ENCODE peak calls at places on chromosomes 13 and 19, in five cellular contexts. One of them, this sample, is unnamed.

GRCh38 chr13:93476175-93476574 is 249.6 kb downstream of the GPC6 start:
- DNase-seq in PC-9: peak; percentile 1
- DNase-seq in GM23338: no peak
- DNase-seq in SK-N-SH: no peak
- DNase-seq in MM.1S: no peak
- DNase-seq in this sample: peak; percentile 82

GRCh38 chr19:35013820-35014754 is 14.0 kb downstream of the GRAMD1A start:
- DNase-seq in PC-9: no peak
- DNase-seq in GM23338: no peak
- DNase-seq in SK-N-SH: peak; percentile 27
- DNase-seq in MM.1S: no peak
- DNase-seq in this sample: no peak

GRCh38 chr19:16895467-16896097 is 6.8 kb downstream of the F2RL3 start:
- DNase-seq in PC-9: no peak
- DNase-seq in GM23338: no peak
- DNase-seq in SK-N-SH: no peak
- DNase-seq in MM.1S: no peak
- DNase-seq in this sample: no peak

GRCh38 chr13:72514141-72514540 is 213.3 kb downstream of the MZT1 start:
- DNase-seq in PC-9: no peak
- DNase-seq in GM23338: no peak
- DNase-seq in SK-N-SH: no peak
- DNase-seq in MM.1S: no peak
- DNase-seq in this sample: no peak

GRCh38 chr13:25847635-25848616 is 203.9 kb downstream of the SHISA2 start:
- DNase-seq in PC-9: no peak
- DNase-seq in GM23338: peak; percentile 26
- DNase-seq in SK-N-SH: peak; percentile 71
- DNase-seq in MM.1S: peak; percentile 51
- DNase-seq in this sample: no peak

GRCh38 chr13:43383488-43384165 is 360.2 kb downstream of the DNAJC15 start:
- DNase-seq in PC-9: no peak
- DNase-seq in GM23338: no peak
- DNase-seq in SK-N-SH: no peak
- DNase-seq in MM.1S: no peak
- DNase-seq in this sample: no peak

GRCh38 chr19:51793994-51794393 is 963 bp upstream of the FPR3 start:
- DNase-seq in PC-9: no peak
- DNase-seq in GM23338: no peak
- DNase-seq in SK-N-SH: no peak
- DNase-seq in MM.1S: no peak
- DNase-seq in this sample: no peak

GRCh38 chr19:50513746-50514345 is at the start of gene ASPDH:
- DNase-seq in PC-9: no peak
- DNase-seq in GM23338: no peak
- DNase-seq in SK-N-SH: peak; percentile 67
- DNase-seq in MM.1S: no peak
- DNase-seq in this sample: no peak

GRCh38 chr13:35964764-35965163 is 166.4 kb downstream of the DCLK1 start:
- DNase-seq in PC-9: no peak
- DNase-seq in GM23338: no peak
- DNase-seq in SK-N-SH: no peak
- DNase-seq in MM.1S: no peak
- DNase-seq in this sample: peak; percentile 6

GRCh38 chr19:48206402-48207093 is 36.1 kb downstream of the ZSWIM9 start:
- DNase-seq in PC-9: no peak
- DNase-seq in GM23338: no peak
- DNase-seq in SK-N-SH: no peak
- DNase-seq in MM.1S: no peak
- DNase-seq in this sample: no peak

GRCh38 chr19:19217110-19217509 is 5.4 kb downstream of the NCAN start:
- DNase-seq in PC-9: peak; percentile 15
- DNase-seq in GM23338: peak; percentile 90
- DNase-seq in SK-N-SH: peak; percentile 66
- DNase-seq in MM.1S: peak; percentile 38
- DNase-seq in this sample: peak; percentile 64

GRCh38 chr19:5147971-5148793 is 179.3 kb downstream of the KDM4B start:
- DNase-seq in PC-9: no peak
- DNase-seq in GM23338: no peak
- DNase-seq in SK-N-SH: no peak
- DNase-seq in MM.1S: no peak
- DNase-seq in this sample: no peak

GRCh38 chr19:1106841-1107654 is 3.3 kb downstream of the GPX4 start:
- DNase-seq in PC-9: peak; percentile 59
- DNase-seq in GM23338: peak; percentile 62
- DNase-seq in SK-N-SH: no peak
- DNase-seq in MM.1S: no peak
- DNase-seq in this sample: peak; percentile 60

GRCh38 chr19:17404015-17404414 is 1.4 kb downstream of the BST2 start:
- DNase-seq in PC-9: no peak
- DNase-seq in GM23338: peak; percentile 57
- DNase-seq in SK-N-SH: no peak
- DNase-seq in MM.1S: no peak
- DNase-seq in this sample: no peak

GRCh38 chr13:45621950-45622349 is 6.4 kb upstream of the ERICH6B start:
- DNase-seq in PC-9: no peak
- DNase-seq in GM23338: peak; percentile 80
- DNase-seq in SK-N-SH: no peak
- DNase-seq in MM.1S: no peak
- DNase-seq in this sample: no peak

GRCh38 chr19:3670796-3671679 is 29.2 kb downstream of the PIP5K1C start:
- DNase-seq in PC-9: no peak
- DNase-seq in GM23338: no peak
- DNase-seq in SK-N-SH: no peak
- DNase-seq in MM.1S: no peak
- DNase-seq in this sample: no peak

GRCh38 chr13:107205318-107206112 is 637.6 kb upstream of the ARGLU1 start:
- DNase-seq in PC-9: peak; percentile 58
- DNase-seq in GM23338: peak; percentile 75
- DNase-seq in SK-N-SH: peak; percentile 71
- DNase-seq in MM.1S: peak; percentile 57
- DNase-seq in this sample: peak; percentile 60

GRCh38 chr13:91042870-91043269 is 304.6 kb upstream of the MIR17HG start:
- DNase-seq in PC-9: no peak
- DNase-seq in GM23338: no peak
- DNase-seq in SK-N-SH: no peak
- DNase-seq in MM.1S: no peak
- DNase-seq in this sample: no peak

GRCh38 chr13:39266426-39266825 is 228.2 kb downstream of the NHLRC3 start:
- DNase-seq in PC-9: no peak
- DNase-seq in GM23338: no peak
- DNase-seq in SK-N-SH: no peak
- DNase-seq in MM.1S: no peak
- DNase-seq in this sample: peak; percentile 25

GRCh38 chr13:24745861-24746617 is 17.9 kb upstream of the RNF17 start:
- DNase-seq in PC-9: no peak
- DNase-seq in GM23338: peak; percentile 43
- DNase-seq in SK-N-SH: no peak
- DNase-seq in MM.1S: no peak
- DNase-seq in this sample: no peak

GRCh38 chr13:33764716-33765115 is 53.2 kb upstream of the RFC3 start:
- DNase-seq in PC-9: no peak
- DNase-seq in GM23338: no peak
- DNase-seq in SK-N-SH: no peak
- DNase-seq in MM.1S: no peak
- DNase-seq in this sample: peak; percentile 18

GRCh38 chr19:53192771-53193533 is at the start of gene ZNF665:
- DNase-seq in PC-9: peak; percentile 81
- DNase-seq in GM23338: peak; percentile 95
- DNase-seq in SK-N-SH: peak; percentile 92
- DNase-seq in MM.1S: no peak
- DNase-seq in this sample: peak; percentile 76

GRCh38 chr13:112444001-112444311 is 67.8 kb downstream of the SPACA7 start:
- DNase-seq in PC-9: peak; percentile 70
- DNase-seq in GM23338: peak; percentile 90
- DNase-seq in SK-N-SH: peak; percentile 88
- DNase-seq in MM.1S: peak; percentile 54
- DNase-seq in this sample: peak; percentile 72

GRCh38 chr13:50357586-50358118 is 342.4 kb downstream of the KCNRG start:
- DNase-seq in PC-9: peak; percentile 67
- DNase-seq in GM23338: no peak
- DNase-seq in SK-N-SH: no peak
- DNase-seq in MM.1S: no peak
- DNase-seq in this sample: peak; percentile 90

GRCh38 chr13:51764184-51765141 is 39.5 kb downstream of the DHRS12 start:
- DNase-seq in PC-9: no peak
- DNase-seq in GM23338: no peak
- DNase-seq in SK-N-SH: no peak
- DNase-seq in MM.1S: peak; percentile 68
- DNase-seq in this sample: peak; percentile 51

DNA sequence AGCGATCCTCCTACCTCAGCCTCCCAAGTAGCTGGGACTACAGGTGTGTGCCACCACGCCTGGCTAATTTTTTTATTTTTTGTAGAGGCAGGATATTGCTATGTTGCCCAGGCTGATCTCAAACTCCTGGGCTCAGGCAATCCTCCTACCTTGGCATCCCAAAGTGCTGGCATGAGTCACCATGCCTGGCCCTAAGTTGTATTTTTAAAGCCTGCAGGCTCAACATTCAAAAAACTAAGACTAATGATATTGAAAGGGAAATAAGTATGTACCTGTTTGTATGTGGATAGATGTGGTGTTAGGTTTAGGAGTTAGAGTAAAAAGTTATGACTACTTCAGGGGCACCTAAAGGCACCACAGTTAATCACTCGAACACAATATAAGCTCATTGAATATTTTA is 5.4 kb upstream of the IPO5 start:
- DNase-seq in PC-9: no peak
- DNase-seq in GM23338: no peak
- DNase-seq in SK-N-SH: no peak
- DNase-seq in MM.1S: no peak
- DNase-seq in this sample: peak; percentile 65
- H3K9me2 ChIP-seq in PC-9: no peaks in the 10 kb centered on the region
- H3K9me2 ChIP-seq in GM23338: no peaks in the 10 kb centered on the region
- H3K9me2 ChIP-seq in SK-N-SH: no peaks in the 10 kb centered on the region
- H3K9me2 ChIP-seq in MM.1S: no peaks in the 10 kb centered on the region
- H3K9me2 ChIP-seq in this sample: no peaks in the 10 kb centered on the region

DNA sequence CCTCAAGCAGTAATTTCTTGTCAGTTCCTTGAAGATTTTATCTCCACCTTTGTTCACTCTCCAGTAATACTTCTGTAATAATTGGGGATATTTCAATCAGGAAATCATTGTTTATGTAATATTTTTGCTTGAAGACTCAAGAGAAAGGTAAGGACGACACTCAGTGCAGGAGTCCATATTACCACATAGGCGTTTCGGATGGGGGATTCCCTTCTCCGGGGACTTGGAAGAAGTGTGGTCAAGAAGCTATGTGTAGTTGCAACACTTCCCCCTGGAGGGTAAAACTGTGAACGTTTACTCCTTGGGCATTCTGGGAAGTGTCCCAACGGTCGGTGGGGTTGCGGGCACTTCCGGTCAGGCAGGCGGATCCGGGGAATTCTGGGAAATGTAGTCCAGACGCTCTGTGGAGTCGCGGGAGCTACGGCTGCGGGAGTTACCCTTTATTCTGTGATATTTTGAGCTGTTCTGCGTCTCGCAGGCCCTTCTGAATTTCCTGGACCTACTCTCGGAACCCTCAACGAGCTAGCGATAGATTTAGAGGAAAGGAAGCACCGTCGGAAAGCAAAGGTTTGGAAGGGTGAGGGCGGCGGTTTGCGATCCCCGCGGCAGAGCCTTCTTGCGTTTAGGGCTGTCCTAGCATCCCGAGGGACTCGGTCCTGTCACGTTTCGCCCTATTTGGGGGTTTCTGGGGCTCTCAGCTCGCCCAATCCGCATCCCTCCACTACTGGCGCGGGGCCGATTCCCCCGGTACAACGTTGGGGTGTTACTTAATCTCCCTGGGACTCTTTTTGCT is at the start of gene ZNF221:
- DNase-seq in PC-9: peak; percentile 76
- DNase-seq in GM23338: peak; percentile 99
- DNase-seq in SK-N-SH: peak; percentile 87
- DNase-seq in MM.1S: peak; percentile 90
- DNase-seq in this sample: peak; percentile 93
- TF ChIP-seq CTCF in PC-9: no peak
- TF ChIP-seq CTCF in GM23338: peak; percentile 55
- TF ChIP-seq CTCF in SK-N-SH: peak; percentile 43
- TF ChIP-seq CTCF in MM.1S: peak; percentile 45
- TF ChIP-seq CTCF in this sample: peak; percentile 53

DNA sequence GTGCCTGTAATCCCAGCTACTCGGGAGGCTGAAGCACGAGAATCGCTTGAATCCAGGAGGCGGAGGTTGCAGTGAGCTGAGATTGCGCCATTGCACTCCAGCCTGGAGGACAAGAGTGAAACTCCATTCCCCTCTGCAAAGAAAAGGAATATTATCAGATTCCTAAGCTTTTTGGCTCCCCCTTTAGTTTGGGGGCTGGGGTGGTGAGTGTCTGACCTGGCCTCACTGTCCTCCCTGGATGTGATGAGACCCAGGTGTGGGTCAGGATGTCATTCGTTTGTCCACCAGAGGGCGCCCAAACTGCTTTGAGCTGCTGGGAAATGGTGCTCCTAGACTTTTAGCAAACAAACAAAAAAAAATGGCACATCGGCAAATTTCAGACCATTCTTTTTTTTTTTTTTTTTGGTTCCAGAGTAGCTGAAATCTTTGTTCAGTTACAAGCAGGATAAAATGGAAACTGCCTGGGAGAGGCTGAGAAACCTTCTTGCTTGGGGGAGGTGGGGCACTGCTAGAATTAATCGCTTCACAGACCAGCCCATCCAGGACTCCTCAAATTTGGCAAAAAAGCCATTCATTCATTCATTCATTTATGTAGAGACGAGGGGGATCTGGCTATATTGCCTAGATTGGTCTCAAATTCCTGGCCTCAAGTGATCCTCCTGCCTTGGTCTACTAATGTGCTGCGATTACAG is 29.4 kb downstream of the SPC24 start:
- DNase-seq in PC-9: peak; percentile 72
- DNase-seq in GM23338: peak; percentile 92
- DNase-seq in SK-N-SH: peak; percentile 82
- DNase-seq in MM.1S: peak; percentile 77
- DNase-seq in this sample: peak; percentile 87
- H3F3A ChIP-seq in PC-9: peaks cover 96% of the 10 kb centered on the region
- H3F3A ChIP-seq in GM23338: peaks cover 79% of the 10 kb centered on the region
- H3F3A ChIP-seq in SK-N-SH: peaks cover 12% of the 10 kb centered on the region
- H3F3A ChIP-seq in MM.1S: peaks cover 28% of the 10 kb centered on the region
- H3F3A ChIP-seq in this sample: peaks cover 40% of the 10 kb centered on the region

DNA sequence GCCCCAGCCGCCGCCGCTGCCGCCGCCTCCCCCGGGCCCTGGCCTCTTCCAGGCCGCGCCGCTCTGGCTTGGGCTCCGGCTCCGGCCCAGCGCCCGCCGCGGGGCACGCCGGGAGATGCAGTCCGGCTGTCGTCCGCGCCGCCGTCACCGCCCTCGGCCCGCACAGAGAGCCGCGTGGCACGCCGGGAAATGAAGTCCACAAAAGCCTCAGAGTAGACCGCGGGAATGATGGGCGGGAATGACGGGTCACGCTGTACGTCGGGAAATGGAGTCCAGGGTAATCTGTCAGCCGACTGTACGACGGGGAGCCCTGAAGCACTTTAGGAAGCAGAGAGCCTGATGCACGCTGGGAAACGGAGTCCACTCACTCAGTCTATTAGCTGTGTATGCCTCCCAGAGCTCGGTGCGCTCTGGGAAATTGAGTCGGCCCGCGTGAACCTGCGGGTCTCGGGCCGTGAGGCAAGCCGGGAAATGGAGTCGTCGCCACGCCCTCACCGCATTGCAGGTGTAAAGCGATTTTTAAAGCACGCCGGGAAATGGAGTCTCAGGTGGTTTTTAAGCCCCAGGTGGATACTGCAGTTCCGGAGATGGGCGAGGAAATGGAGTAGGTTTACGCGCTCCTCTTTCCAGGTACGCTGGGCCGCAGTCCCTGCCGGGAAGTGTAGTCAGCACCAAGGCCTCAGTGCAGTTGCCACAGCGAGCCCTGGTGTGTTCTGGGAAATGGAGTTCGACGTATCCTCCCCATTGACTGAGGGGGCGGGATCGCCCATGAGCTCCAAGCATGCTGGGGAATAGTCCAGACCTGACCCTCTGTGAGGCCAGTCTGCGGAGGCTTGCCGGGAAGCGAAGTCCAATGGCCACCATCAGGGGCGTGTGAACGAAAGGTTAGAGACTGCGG is at the start of gene GSK3A:
- DNase-seq in PC-9: peak; percentile 97
- DNase-seq in GM23338: peak; percentile 99
- DNase-seq in SK-N-SH: peak; percentile 92
- DNase-seq in MM.1S: peak; percentile 98
- DNase-seq in this sample: peak; percentile 96
- H3K9me2 ChIP-seq in PC-9: no peaks in the 10 kb centered on the region
- H3K9me2 ChIP-seq in GM23338: no peaks in the 10 kb centered on the region
- H3K9me2 ChIP-seq in SK-N-SH: no peaks in the 10 kb centered on the region
- H3K9me2 ChIP-seq in MM.1S: no peaks in the 10 kb centered on the region
- H3K9me2 ChIP-seq in this sample: no peaks in the 10 kb centered on the region